ENCODE peak calls at places on chromosomes 1 and 21, in six cellular contexts. B is psoas muscle, I is colonic mucosa, G is astrocyte of the spinal cord, X is BE2C, E is fibroblast of mammary gland. W is an unnamed sample.

GRCh38 chr1:183094376-183094775 is 71.2 kb downstream of the LAMC1 start:
- DNase-seq in I (no peak), E (peak; percentile 27), G (no peak), B (no peak), X (no peak), W (no peak)

GRCh38 chr21:46550511-46550941 is 54.4 kb downstream of the S100B start:
- DNase-seq in E (no peak), X (no peak), B (no peak), G (no peak), I (no peak), W (no peak)

GRCh38 chr1:11629184-11629583 is 25.0 kb downstream of the FBXO2 start:
- DNase-seq in E (no peak), G (no peak), X (no peak), I (no peak), B (no peak), W (no peak)

GRCh38 chr1:201602413-201603265 is 63.7 kb downstream of the NAV1 start:
- DNase-seq in I (no peak), B (no peak), E (peak; percentile 94), X (no peak), G (peak; percentile 96), W (peak; percentile 87)

GRCh38 chr1:67298762-67299161 is 8.9 kb upstream of the IL12RB2 start:
- DNase-seq in B (no peak), I (no peak), G (no peak), E (no peak), X (no peak), W (no peak)

GRCh38 chr1:181260271-181260670 is 171.8 kb downstream of the IER5 start:
- DNase-seq in B (no peak), X (no peak), G (no peak), I (no peak), E (no peak), W (no peak)

GRCh38 chr1:248817065-248817464 is 8.7 kb downstream of the SH3BP5L start:
- DNase-seq in G (no peak), I (no peak), B (no peak), E (no peak), X (no peak), W (no peak)

GRCh38 chr21:41684381-41685245 is 82.2 kb downstream of the RIPK4 start:
- DNase-seq in G (peak; percentile 31), B (no peak), X (no peak), I (no peak), E (peak; percentile 67), W (peak; percentile 23)

GRCh38 chr21:43864806-43865470 is at the start of gene AGPAT3:
- DNase-seq in E (no peak), G (no peak), B (no peak), I (no peak), X (peak; percentile 41), W (no peak)

GRCh38 chr1:28329395-28330153 is 734 bp downstream of the MED18 start:
- DNase-seq in G (peak; percentile 20), I (peak; percentile 36), X (peak; percentile 6), B (peak; percentile 68), E (peak; percentile 40), W (no peak)

GRCh38 chr1:64471218-64471719 is 1.3 kb downstream of the CACHD1 start:
- DNase-seq in B (peak; percentile 71), E (peak; percentile 5), X (peak; percentile 50), G (peak; percentile 26), I (peak; percentile 39), W (no peak)

GRCh38 chr1:85048296-85049064 is at the start of gene MCOLN3:
- DNase-seq in B (peak; percentile 62), X (peak; percentile 6), G (no peak), I (peak; percentile 53), E (peak; percentile 11), W (no peak)

GRCh38 chr1:19689856-19690255 is 25.2 kb downstream of the HTR6 start:
- DNase-seq in I (no peak), X (no peak), E (no peak), B (no peak), G (no peak), W (no peak)

GRCh38 chr1:204107892-204108291 is 35.0 kb downstream of the SOX13 start:
- DNase-seq in I (no peak), G (no peak), B (no peak), X (no peak), E (no peak), W (no peak)

GRCh38 chr21:33230518-33231324 is 983 bp downstream of the IFNAR2 start:
- DNase-seq in G (peak; percentile 50), X (peak; percentile 48), E (peak; percentile 54), I (peak; percentile 57), B (peak; percentile 69), W (peak; percentile 28)

GRCh38 chr1:150006881-150007401 is 3.6 kb downstream of the OTUD7B start:
- DNase-seq in X (no peak), B (no peak), E (peak; percentile 65), G (peak; percentile 42), I (no peak), W (no peak)

GRCh38 chr1:27876341-27877114 is 4.2 kb downstream of the THEMIS2 start:
- DNase-seq in B (no peak), G (no peak), E (no peak), I (no peak), X (no peak), W (no peak)

GRCh38 chr1:113307771-113308451 is 82.4 kb upstream of the MAGI3 start:
- DNase-seq in E (peak; percentile 62), B (no peak), X (no peak), I (no peak), G (no peak), W (no peak)

GRCh38 chr1:114671011-114671938 is 1.4 kb upstream of the DENND2C start:
- DNase-seq in G (peak; percentile 7), X (no peak), I (no peak), E (peak; percentile 35), B (no peak), W (no peak)

GRCh38 chr1:240092301-240093119 is 827 bp downstream of the FMN2 start:
- DNase-seq in B (no peak), X (peak; percentile 56), E (peak; percentile 59), I (peak; percentile 23), G (peak; percentile 77), W (no peak)

GRCh38 chr1:228058981-228059535 is 23.4 kb upstream of the ARF1 start:
- DNase-seq in I (no peak), X (no peak), E (no peak), G (no peak), B (peak; percentile 47), W (no peak)

GRCh38 chr1:19563336-19564097 is 78.2 kb upstream of the CAPZB start:
- DNase-seq in E (peak; percentile 73), B (peak; percentile 76), G (peak; percentile 42), X (peak; percentile 7), I (peak; percentile 46), W (no peak)

GRCh38 chr1:177426533-177426932 is 255.8 kb downstream of the BRINP2 start:
- DNase-seq in I (no peak), X (no peak), B (no peak), E (no peak), G (no peak), W (no peak)

DNA sequence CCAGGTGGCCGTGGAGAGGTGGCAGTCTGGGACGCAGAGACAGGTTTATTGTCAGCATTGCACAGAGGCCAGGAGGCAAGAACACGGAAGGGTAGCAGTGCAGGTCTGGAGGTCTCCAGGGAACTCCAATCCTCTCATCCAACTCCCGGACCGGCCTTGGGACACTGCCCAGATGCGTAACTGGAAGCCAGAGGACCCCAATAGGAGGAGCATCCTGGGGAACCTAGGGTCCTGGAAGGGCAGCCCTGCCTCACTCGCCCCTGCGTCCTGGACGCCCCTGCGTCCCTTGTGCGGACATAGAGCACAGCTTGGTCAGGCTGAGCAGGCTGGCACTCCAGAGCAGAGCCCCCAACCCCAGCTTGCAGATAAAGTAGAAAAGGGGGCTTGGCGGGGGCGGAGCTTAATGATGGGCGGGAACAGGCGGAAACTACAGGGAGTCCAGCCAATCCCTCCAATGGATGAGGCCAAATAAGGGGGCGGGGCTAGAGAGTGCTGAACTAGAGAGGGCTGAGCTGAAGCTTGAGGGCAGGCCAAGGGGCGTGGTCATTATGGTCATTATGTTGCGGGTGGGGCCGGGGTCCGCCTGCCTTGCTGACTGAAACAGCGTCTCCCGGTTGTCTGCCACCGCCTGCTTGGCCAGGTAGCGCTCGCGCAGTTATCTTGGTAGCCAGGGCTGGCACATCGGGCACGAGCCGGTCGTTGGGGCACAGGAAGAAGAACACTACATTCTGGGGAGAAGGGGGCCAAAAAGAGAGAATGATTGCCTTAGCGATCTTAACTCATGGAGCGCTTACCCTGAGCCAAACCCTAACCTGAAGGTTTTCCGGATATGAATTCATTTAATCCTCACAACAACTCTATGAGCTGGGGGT is 3.7 kb upstream of the ARHGEF19 start:
- DNase-seq in X (peak; percentile 96), I (peak; percentile 97), G (peak; percentile 88), E (peak; percentile 76), B (peak; percentile 88), W (no peak)
- TF ChIP-seq CTCF in X (no peak), I (no peak), G (no peak), E (no peak), B (no peak), W (no peak)

DNA sequence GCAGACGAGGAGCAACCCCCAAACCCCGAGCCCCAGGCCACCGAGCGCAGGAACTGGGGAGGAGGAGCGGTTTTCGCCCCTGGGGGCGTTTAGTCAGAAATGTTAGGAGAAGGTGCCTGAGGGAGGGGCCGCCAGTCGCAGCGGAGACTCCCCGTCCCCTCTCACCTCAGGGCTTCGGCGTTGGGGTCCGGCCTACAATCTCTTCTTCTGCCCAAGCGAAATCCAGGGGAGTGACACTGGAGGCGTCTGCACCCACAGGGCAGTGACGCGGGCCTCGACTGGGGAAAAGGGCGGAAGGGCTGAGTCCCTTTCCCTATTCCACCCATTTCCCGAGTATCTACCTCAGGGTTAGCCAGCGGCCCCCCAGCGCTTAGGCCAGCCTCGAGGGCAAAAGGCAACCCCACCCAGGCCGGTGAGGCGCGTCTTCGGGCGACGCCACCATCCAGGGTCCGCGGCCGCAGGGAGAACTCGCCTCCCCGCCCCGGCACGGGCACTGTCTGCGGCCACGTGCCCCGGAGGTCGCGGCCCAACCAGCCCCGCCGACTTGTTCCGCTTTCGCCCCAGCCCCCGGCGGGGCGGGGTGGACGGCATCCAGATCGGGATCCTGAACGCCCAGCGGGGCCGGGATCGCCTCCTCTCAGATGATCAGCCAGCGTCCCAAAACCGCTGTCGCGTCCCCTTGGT is 118.7 kb upstream of the BARHL2 start:
- DNase-seq in B (peak; percentile 60), X (no peak), E (no peak), I (no peak), G (no peak), W (no peak)
- H3K4me3 ChIP-seq in B (peak overlapping the region; percentile 63), X (no peak overlapping the region), E (peak overlapping the region; percentile 27), I (peak overlapping the region; percentile 11), G (no peak overlapping the region), W (no peak overlapping the region)

GRCh38 chr1:16204634-16205332 is 7.7 kb downstream of the ARHGEF19 start:
- DNase-seq in E (no peak), G (no peak), I (peak; percentile 53), X (peak; percentile 58), B (no peak), W (no peak)
- TF ChIP-seq CTCF in E (peak; percentile 36), G (peak; percentile 58), I (no peak), X (peak; percentile 53), B (peak; percentile 19), W (peak; percentile 40)

GRCh38 chr1:184882649-184883303 is 91.5 kb downstream of the NIBAN1 start:
- DNase-seq in G (no peak), I (no peak), E (no peak), B (no peak), X (no peak), W (no peak)

GRCh38 chr1:184879876-184880275 is 94.4 kb downstream of the NIBAN1 start:
- DNase-seq in G (no peak), E (no peak), B (no peak), X (no peak), I (no peak), W (no peak)

GRCh38 chr1:184883304-184883815 is 90.9 kb downstream of the NIBAN1 start:
- DNase-seq in G (no peak), I (no peak), E (no peak), X (no peak), B (no peak), W (no peak)

GRCh38 chr1:184878602-184879001 is 95.7 kb downstream of the NIBAN1 start:
- DNase-seq in G (no peak), I (no peak), B (no peak), E (no peak), X (no peak), W (no peak)

GRCh38 chr1:184881941-184882648 is 92.2 kb downstream of the NIBAN1 start:
- DNase-seq in B (no peak), I (no peak), X (no peak), G (peak; percentile 49), E (peak; percentile 34), W (no peak)
- H3K4me3 ChIP-seq in B (no peak overlapping the region), I (no peak overlapping the region), X (no peak overlapping the region), G (no peak overlapping the region), E (no peak overlapping the region), W (no peak overlapping the region)